ENCODE peak calls at places on chromosomes 7 and 10, in five cellular contexts. One of them, this sample, is unnamed.

GRCh38 chr7:113806633-113807327 is 112.0 kb downstream of the PPP1R3A start:
- DNase-seq in pancreas: no peak
- DNase-seq in astrocyte: no peak
- DNase-seq in IMR-90: peak
- DNase-seq in transverse colon: no peak
- DNase-seq in this sample: no peak

GRCh38 chr10:86708783-86709778 is 40.8 kb downstream of the LDB3 start:
- DNase-seq in pancreas: no peak
- DNase-seq in astrocyte: no peak
- DNase-seq in IMR-90: no peak
- DNase-seq in transverse colon: no peak
- DNase-seq in this sample: no peak

GRCh38 chr10:95646160-95646559 is 10.4 kb downstream of the ALDH18A1 start:
- DNase-seq in pancreas: no peak
- DNase-seq in astrocyte: no peak
- DNase-seq in IMR-90: no peak
- DNase-seq in transverse colon: peak
- DNase-seq in this sample: no peak

GRCh38 chr10:22823109-22823508 is 104.7 kb upstream of the ARMC3 start:
- DNase-seq in pancreas: no peak
- DNase-seq in astrocyte: peak
- DNase-seq in IMR-90: peak
- DNase-seq in transverse colon: no peak
- DNase-seq in this sample: no peak

GRCh38 chr10:15144788-15145187 is 23.7 kb downstream of the NMT2 start:
- DNase-seq in pancreas: no peak
- DNase-seq in astrocyte: peak
- DNase-seq in IMR-90: peak
- DNase-seq in transverse colon: no peak
- DNase-seq in this sample: no peak

GRCh38 chr10:97515260-97515978 is 16.7 kb downstream of the UBTD1 start:
- DNase-seq in pancreas: no peak
- DNase-seq in astrocyte: no peak
- DNase-seq in IMR-90: no peak
- DNase-seq in transverse colon: no peak
- DNase-seq in this sample: no peak

GRCh38 chr10:70779088-70779487 is 6.1 kb downstream of the TBATA start:
- DNase-seq in pancreas: no peak
- DNase-seq in astrocyte: no peak
- DNase-seq in IMR-90: no peak
- DNase-seq in transverse colon: no peak
- DNase-seq in this sample: no peak

GRCh38 chr7:103131225-103131624 is 17.7 kb downstream of the NAPEPLD start:
- DNase-seq in pancreas: no peak
- DNase-seq in astrocyte: no peak
- DNase-seq in IMR-90: no peak
- DNase-seq in transverse colon: no peak
- DNase-seq in this sample: no peak

GRCh38 chr7:29285451-29285807 is 90.9 kb downstream of the CHN2 start:
- DNase-seq in pancreas: no peak
- DNase-seq in astrocyte: peak
- DNase-seq in IMR-90: peak
- DNase-seq in transverse colon: no peak
- DNase-seq in this sample: no peak

GRCh38 chr10:18010050-18010449 is 58.3 kb downstream of the SLC39A12 start:
- DNase-seq in pancreas: no peak
- DNase-seq in astrocyte: peak
- DNase-seq in IMR-90: peak
- DNase-seq in transverse colon: no peak
- DNase-seq in this sample: no peak

GRCh38 chr7:10239643-10240345 is 733.9 kb upstream of the PHF14 start:
- DNase-seq in pancreas: no peak
- DNase-seq in astrocyte: peak
- DNase-seq in IMR-90: no peak
- DNase-seq in transverse colon: no peak
- DNase-seq in this sample: no peak

GRCh38 chr10:15405319-15405718 is 34.2 kb upstream of the FAM171A1 start:
- DNase-seq in pancreas: no peak
- DNase-seq in astrocyte: no peak
- DNase-seq in IMR-90: no peak
- DNase-seq in transverse colon: no peak
- DNase-seq in this sample: no peak

GRCh38 chr7:136403591-136403990 is 426.4 kb upstream of the MTPN start:
- DNase-seq in pancreas: no peak
- DNase-seq in astrocyte: no peak
- DNase-seq in IMR-90: no peak
- DNase-seq in transverse colon: no peak
- DNase-seq in this sample: no peak

GRCh38 chr10:127207081-127207480 is 10.7 kb upstream of the INSYN2A start:
- DNase-seq in pancreas: no peak
- DNase-seq in astrocyte: no peak
- DNase-seq in IMR-90: no peak
- DNase-seq in transverse colon: no peak
- DNase-seq in this sample: no peak

GRCh38 chr10:56139405-56139804 is 221.7 kb downstream of the ZWINT start:
- DNase-seq in pancreas: no peak
- DNase-seq in astrocyte: no peak
- DNase-seq in IMR-90: no peak
- DNase-seq in transverse colon: no peak
- DNase-seq in this sample: no peak

GRCh38 chr7:129773871-129774270 is 162.4 kb downstream of the NRF1 start:
- DNase-seq in pancreas: no peak
- DNase-seq in astrocyte: no peak
- DNase-seq in IMR-90: no peak
- DNase-seq in transverse colon: no peak
- DNase-seq in this sample: no peak

GRCh38 chr10:122034149-122034756 is 45.3 kb downstream of the TACC2 start:
- DNase-seq in pancreas: no peak
- DNase-seq in astrocyte: peak
- DNase-seq in IMR-90: peak
- DNase-seq in transverse colon: peak
- DNase-seq in this sample: no peak

GRCh38 chr10:114401195-114401741 is 3.0 kb downstream of the AFAP1L2 start:
- DNase-seq in pancreas: no peak
- DNase-seq in astrocyte: peak
- DNase-seq in IMR-90: peak
- DNase-seq in transverse colon: peak
- DNase-seq in this sample: no peak

GRCh38 chr7:11895352-11895751 is 63.4 kb upstream of the THSD7A start:
- DNase-seq in pancreas: no peak
- DNase-seq in astrocyte: no peak
- DNase-seq in IMR-90: no peak
- DNase-seq in transverse colon: no peak
- DNase-seq in this sample: no peak

GRCh38 chr10:30000802-30001571 is 58.4 kb downstream of the JCAD start:
- DNase-seq in pancreas: peak
- DNase-seq in astrocyte: peak
- DNase-seq in IMR-90: peak
- DNase-seq in transverse colon: peak
- DNase-seq in this sample: no peak

GRCh38 chr7:40263752-40264390 is 129.1 kb downstream of the SUGCT start:
- DNase-seq in pancreas: no peak
- DNase-seq in astrocyte: no peak
- DNase-seq in IMR-90: no peak
- DNase-seq in transverse colon: no peak
- DNase-seq in this sample: no peak

GRCh38 chr10:101120520-101120883 is 10.6 kb upstream of the TLX1 start:
- DNase-seq in pancreas: no peak
- DNase-seq in astrocyte: no peak
- DNase-seq in IMR-90: no peak
- DNase-seq in transverse colon: no peak
- DNase-seq in this sample: no peak

GRCh38 chr10:121088524-121088923 is 237.4 kb downstream of the WDR11 start:
- DNase-seq in pancreas: no peak
- DNase-seq in astrocyte: no peak
- DNase-seq in IMR-90: no peak
- DNase-seq in transverse colon: peak
- DNase-seq in this sample: no peak

GRCh38 chr10:76278811-76279460 is 847.5 kb downstream of the LRMDA start:
- DNase-seq in pancreas: no peak
- DNase-seq in astrocyte: peak
- DNase-seq in IMR-90: no peak
- DNase-seq in transverse colon: no peak
- DNase-seq in this sample: no peak

DNA sequence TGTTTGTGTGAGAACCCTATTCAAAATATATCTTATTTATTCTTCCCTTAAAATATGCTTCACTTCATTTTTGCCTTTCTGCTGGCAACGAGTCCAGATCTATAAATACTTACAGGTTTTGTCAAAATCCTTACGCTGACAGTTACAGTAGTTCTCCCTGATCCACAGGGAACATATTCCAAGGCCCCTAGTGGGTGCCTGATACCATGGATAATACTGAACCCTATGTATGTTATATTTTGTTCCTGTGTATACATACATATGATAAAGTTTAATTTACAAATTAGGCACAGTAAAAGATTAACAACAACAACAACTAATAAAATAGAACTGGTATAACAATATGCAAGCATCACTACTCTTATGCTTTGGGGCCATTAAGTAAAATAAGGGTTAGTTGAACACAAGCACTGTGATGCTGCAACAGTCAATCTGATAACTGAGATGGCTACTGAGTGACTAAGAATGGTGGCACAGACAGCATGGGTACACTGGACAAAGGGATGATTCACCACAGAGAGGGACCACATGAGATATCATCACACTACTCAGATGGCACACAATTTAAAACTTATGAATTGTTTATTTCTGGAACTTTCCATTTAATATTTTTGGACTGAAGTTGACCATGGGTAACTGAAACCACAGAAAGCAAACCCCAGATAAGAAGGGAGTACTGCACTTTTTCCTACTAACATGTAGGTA is 29.4 kb upstream of the PCGF5 start:
- DNase-seq in pancreas: no peak
- DNase-seq in astrocyte: peak
- DNase-seq in IMR-90: peak
- DNase-seq in transverse colon: no peak
- DNase-seq in this sample: no peak
- H3K27ac ChIP-seq in pancreas: no peak
- H3K27ac ChIP-seq in astrocyte: peak
- H3K27ac ChIP-seq in IMR-90: no peak
- H3K27ac ChIP-seq in transverse colon: no peak
- H3K27ac ChIP-seq in this sample: no peak

GRCh38 chr10:20863008-20863407 is 34.1 kb downstream of the NEBL start:
- DNase-seq in pancreas: no peak
- DNase-seq in astrocyte: no peak
- DNase-seq in IMR-90: no peak
- DNase-seq in transverse colon: no peak
- DNase-seq in this sample: no peak

GRCh38 chr10:20855398-20856038 is 41.6 kb downstream of the NEBL start:
- DNase-seq in pancreas: no peak
- DNase-seq in astrocyte: peak
- DNase-seq in IMR-90: peak
- DNase-seq in transverse colon: no peak
- DNase-seq in this sample: no peak

GRCh38 chr10:20856484-20856883 is 40.6 kb downstream of the NEBL start:
- DNase-seq in pancreas: no peak
- DNase-seq in astrocyte: no peak
- DNase-seq in IMR-90: no peak
- DNase-seq in transverse colon: no peak
- DNase-seq in this sample: no peak

GRCh38 chr10:20853276-20853675 is 43.8 kb downstream of the NEBL start:
- DNase-seq in pancreas: no peak
- DNase-seq in astrocyte: no peak
- DNase-seq in IMR-90: no peak
- DNase-seq in transverse colon: no peak
- DNase-seq in this sample: no peak

GRCh38 chr10:20858292-20859124 is 38.6 kb downstream of the NEBL start:
- DNase-seq in pancreas: no peak
- DNase-seq in astrocyte: peak
- DNase-seq in IMR-90: peak
- DNase-seq in transverse colon: no peak
- DNase-seq in this sample: no peak
- TF ChIP-seq CTCF in pancreas: peak
- TF ChIP-seq CTCF in astrocyte: peak
- TF ChIP-seq CTCF in IMR-90: peak
- TF ChIP-seq CTCF in transverse colon: peak
- TF ChIP-seq CTCF in this sample: peak

GRCh38 chr7:6435486-6436384 is 12.0 kb downstream of the DAGLB start:
- DNase-seq in pancreas: peak
- DNase-seq in astrocyte: peak
- DNase-seq in IMR-90: peak
- DNase-seq in transverse colon: peak
- DNase-seq in this sample: peak

GRCh38 chr7:6432786-6433185 is 15.0 kb downstream of the DAGLB start:
- DNase-seq in pancreas: no peak
- DNase-seq in astrocyte: no peak
- DNase-seq in IMR-90: no peak
- DNase-seq in transverse colon: no peak
- DNase-seq in this sample: no peak

GRCh38 chr7:6430271-6430940 is 17.3 kb downstream of the DAGLB start:
- DNase-seq in pancreas: no peak
- DNase-seq in astrocyte: peak
- DNase-seq in IMR-90: peak
- DNase-seq in transverse colon: no peak
- DNase-seq in this sample: no peak

GRCh38 chr7:6433814-6434630 is 13.7 kb downstream of the DAGLB start:
- DNase-seq in pancreas: no peak
- DNase-seq in astrocyte: no peak
- DNase-seq in IMR-90: no peak
- DNase-seq in transverse colon: no peak
- DNase-seq in this sample: no peak

GRCh38 chr7:6430974-6431373 is 16.8 kb downstream of the DAGLB start:
- DNase-seq in pancreas: no peak
- DNase-seq in astrocyte: no peak
- DNase-seq in IMR-90: no peak
- DNase-seq in transverse colon: no peak
- DNase-seq in this sample: no peak
- H3K27ac ChIP-seq in pancreas: no peak
- H3K27ac ChIP-seq in astrocyte: no peak
- H3K27ac ChIP-seq in IMR-90: no peak
- H3K27ac ChIP-seq in transverse colon: no peak
- H3K27ac ChIP-seq in this sample: no peak

GRCh38 chr7:117949232-117949631 is 76.0 kb upstream of the CTTNBP2 start:
- DNase-seq in pancreas: no peak
- DNase-seq in astrocyte: peak
- DNase-seq in IMR-90: peak
- DNase-seq in transverse colon: no peak
- DNase-seq in this sample: no peak
- TF ChIP-seq CTCF in pancreas: no peak
- TF ChIP-seq CTCF in astrocyte: no peak
- TF ChIP-seq CTCF in IMR-90: no peak
- TF ChIP-seq CTCF in transverse colon: no peak
- TF ChIP-seq CTCF in this sample: no peak

This sample was measured in lower lobe of right lung.